ENCODE peak calls at places on chromosomes 1 and 21, in nine cellular contexts. One of them, this sample, is unnamed.

GRCh38 chr1:213326666-213327317 is 275.8 kb downstream of the RPS6KC1 start:
- DNase-seq in CD4-positive, CD25-positive, alpha-beta regulatory T cell: no peak
- DNase-seq in H9: no peak
- DNase-seq in uterus: no peak
- DNase-seq in brain microvascular endothelial cell: peak; percentile 45
- DNase-seq in dorsolateral prefrontal cortex: no peak
- DNase-seq in CD8-positive, alpha-beta memory T cell: no peak
- DNase-seq in heart right ventricle: peak; percentile 27
- DNase-seq in sigmoid colon: no peak
- DNase-seq in this sample: peak; percentile 5

GRCh38 chr1:226974544-226975258 is 34.6 kb downstream of the COQ8A start:
- DNase-seq in CD4-positive, CD25-positive, alpha-beta regulatory T cell: no peak
- DNase-seq in H9: peak; percentile 17
- DNase-seq in uterus: no peak
- DNase-seq in brain microvascular endothelial cell: no peak
- DNase-seq in dorsolateral prefrontal cortex: no peak
- DNase-seq in CD8-positive, alpha-beta memory T cell: no peak
- DNase-seq in heart right ventricle: peak; percentile 71
- DNase-seq in sigmoid colon: peak; percentile 74
- DNase-seq in this sample: no peak

GRCh38 chr1:153352523-153352922 is 3.9 kb upstream of the PGLYRP4 start:
- DNase-seq in CD4-positive, CD25-positive, alpha-beta regulatory T cell: peak; percentile 55
- DNase-seq in H9: peak; percentile 66
- DNase-seq in uterus: peak; percentile 68
- DNase-seq in brain microvascular endothelial cell: peak; percentile 58
- DNase-seq in dorsolateral prefrontal cortex: peak; percentile 75
- DNase-seq in CD8-positive, alpha-beta memory T cell: peak; percentile 55
- DNase-seq in heart right ventricle: peak; percentile 54
- DNase-seq in sigmoid colon: peak; percentile 84
- DNase-seq in this sample: peak; percentile 66

GRCh38 chr1:14320986-14321385 is 277.5 kb upstream of the KAZN start:
- DNase-seq in CD4-positive, CD25-positive, alpha-beta regulatory T cell: no peak
- DNase-seq in H9: no peak
- DNase-seq in uterus: no peak
- DNase-seq in brain microvascular endothelial cell: no peak
- DNase-seq in dorsolateral prefrontal cortex: no peak
- DNase-seq in CD8-positive, alpha-beta memory T cell: no peak
- DNase-seq in heart right ventricle: no peak
- DNase-seq in sigmoid colon: no peak
- DNase-seq in this sample: no peak

GRCh38 chr21:43278766-43279577 is 110.2 kb downstream of the CRYAA start:
- DNase-seq in CD4-positive, CD25-positive, alpha-beta regulatory T cell: no peak
- DNase-seq in H9: no peak
- DNase-seq in uterus: no peak
- DNase-seq in brain microvascular endothelial cell: no peak
- DNase-seq in dorsolateral prefrontal cortex: no peak
- DNase-seq in CD8-positive, alpha-beta memory T cell: no peak
- DNase-seq in heart right ventricle: no peak
- DNase-seq in sigmoid colon: no peak
- DNase-seq in this sample: no peak

GRCh38 chr1:88946845-88947244 is 45.6 kb downstream of the KYAT3 start:
- DNase-seq in CD4-positive, CD25-positive, alpha-beta regulatory T cell: no peak
- DNase-seq in H9: no peak
- DNase-seq in uterus: no peak
- DNase-seq in brain microvascular endothelial cell: no peak
- DNase-seq in dorsolateral prefrontal cortex: no peak
- DNase-seq in CD8-positive, alpha-beta memory T cell: no peak
- DNase-seq in heart right ventricle: no peak
- DNase-seq in sigmoid colon: no peak
- DNase-seq in this sample: no peak

GRCh38 chr1:183580281-183580682 is 10.0 kb downstream of the NCF2 start:
- DNase-seq in CD4-positive, CD25-positive, alpha-beta regulatory T cell: no peak
- DNase-seq in H9: peak; percentile 82
- DNase-seq in uterus: peak; percentile 21
- DNase-seq in brain microvascular endothelial cell: no peak
- DNase-seq in dorsolateral prefrontal cortex: no peak
- DNase-seq in CD8-positive, alpha-beta memory T cell: no peak
- DNase-seq in heart right ventricle: no peak
- DNase-seq in sigmoid colon: no peak
- DNase-seq in this sample: no peak

GRCh38 chr1:99674665-99675064 is 28.8 kb downstream of the PALMD start:
- DNase-seq in CD4-positive, CD25-positive, alpha-beta regulatory T cell: no peak
- DNase-seq in H9: no peak
- DNase-seq in uterus: no peak
- DNase-seq in brain microvascular endothelial cell: no peak
- DNase-seq in dorsolateral prefrontal cortex: no peak
- DNase-seq in CD8-positive, alpha-beta memory T cell: no peak
- DNase-seq in heart right ventricle: no peak
- DNase-seq in sigmoid colon: no peak
- DNase-seq in this sample: no peak

DNA sequence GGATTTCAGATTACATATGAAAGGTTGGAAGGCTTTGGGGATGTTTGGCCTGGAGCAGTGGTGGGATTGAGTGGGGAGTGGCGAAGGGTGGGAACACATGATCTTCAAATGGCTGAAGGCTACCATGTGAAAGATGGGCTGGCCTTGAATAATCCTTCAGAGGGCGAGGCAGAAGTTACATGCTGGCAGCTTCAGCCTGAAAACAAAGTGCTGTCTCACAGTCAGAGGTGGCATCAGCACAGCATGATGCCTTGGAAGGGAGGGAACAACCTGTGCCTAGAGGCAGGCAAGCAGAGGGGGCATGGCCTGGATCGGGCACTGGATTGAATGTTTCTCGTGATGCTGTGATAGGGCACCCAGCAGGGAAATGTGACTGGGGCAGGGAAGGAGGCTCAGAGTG is 130.8 kb downstream of the BEND5 start:
- DNase-seq in CD4-positive, CD25-positive, alpha-beta regulatory T cell: no peak
- DNase-seq in H9: peak; percentile 55
- DNase-seq in uterus: no peak
- DNase-seq in brain microvascular endothelial cell: no peak
- DNase-seq in dorsolateral prefrontal cortex: no peak
- DNase-seq in CD8-positive, alpha-beta memory T cell: no peak
- DNase-seq in heart right ventricle: no peak
- DNase-seq in sigmoid colon: no peak
- DNase-seq in this sample: no peak
- H3K27ac ChIP-seq in CD4-positive, CD25-positive, alpha-beta regulatory T cell: no peak overlapping the region
- H3K27ac ChIP-seq in H9: no peak overlapping the region
- H3K27ac ChIP-seq in uterus: no peak overlapping the region
- H3K27ac ChIP-seq in brain microvascular endothelial cell: no peak overlapping the region
- H3K27ac ChIP-seq in dorsolateral prefrontal cortex: no peak overlapping the region
- H3K27ac ChIP-seq in CD8-positive, alpha-beta memory T cell: no peak overlapping the region
- H3K27ac ChIP-seq in heart right ventricle: no peak overlapping the region
- H3K27ac ChIP-seq in sigmoid colon: no peak overlapping the region
- H3K27ac ChIP-seq in this sample: no peak overlapping the region

GRCh38 chr21:38622081-38622826 is 124.0 kb upstream of the ERG start:
- DNase-seq in CD4-positive, CD25-positive, alpha-beta regulatory T cell: no peak
- DNase-seq in H9: no peak
- DNase-seq in uterus: no peak
- DNase-seq in brain microvascular endothelial cell: no peak
- DNase-seq in dorsolateral prefrontal cortex: no peak
- DNase-seq in CD8-positive, alpha-beta memory T cell: no peak
- DNase-seq in heart right ventricle: no peak
- DNase-seq in sigmoid colon: no peak
- DNase-seq in this sample: no peak

GRCh38 chr21:38625000-38625399 is 126.7 kb upstream of the ERG start:
- DNase-seq in CD4-positive, CD25-positive, alpha-beta regulatory T cell: no peak
- DNase-seq in H9: no peak
- DNase-seq in uterus: no peak
- DNase-seq in brain microvascular endothelial cell: no peak
- DNase-seq in dorsolateral prefrontal cortex: no peak
- DNase-seq in CD8-positive, alpha-beta memory T cell: no peak
- DNase-seq in heart right ventricle: no peak
- DNase-seq in sigmoid colon: no peak
- DNase-seq in this sample: no peak

GRCh38 chr21:38623552-38623951 is 125.3 kb upstream of the ERG start:
- DNase-seq in CD4-positive, CD25-positive, alpha-beta regulatory T cell: no peak
- DNase-seq in H9: no peak
- DNase-seq in uterus: no peak
- DNase-seq in brain microvascular endothelial cell: no peak
- DNase-seq in dorsolateral prefrontal cortex: no peak
- DNase-seq in CD8-positive, alpha-beta memory T cell: no peak
- DNase-seq in heart right ventricle: no peak
- DNase-seq in sigmoid colon: no peak
- DNase-seq in this sample: no peak

GRCh38 chr21:38621132-38621531 is 122.9 kb upstream of the ERG start:
- DNase-seq in CD4-positive, CD25-positive, alpha-beta regulatory T cell: no peak
- DNase-seq in H9: no peak
- DNase-seq in uterus: no peak
- DNase-seq in brain microvascular endothelial cell: no peak
- DNase-seq in dorsolateral prefrontal cortex: no peak
- DNase-seq in CD8-positive, alpha-beta memory T cell: no peak
- DNase-seq in heart right ventricle: no peak
- DNase-seq in sigmoid colon: no peak
- DNase-seq in this sample: no peak

DNA sequence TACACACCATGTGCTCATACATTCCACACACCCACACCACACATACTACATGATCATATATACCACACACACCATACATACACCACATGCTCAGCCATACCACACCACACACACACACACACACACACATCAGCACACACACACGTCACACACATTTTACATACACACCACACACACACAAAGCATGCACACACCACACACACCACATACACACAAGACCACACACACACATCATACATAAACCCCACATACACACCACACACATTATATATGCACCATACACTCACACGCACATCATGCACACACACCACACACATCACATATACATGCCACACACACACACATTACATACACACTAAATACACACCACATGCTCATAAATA is 124.5 kb upstream of the ERG start:
- DNase-seq in CD4-positive, CD25-positive, alpha-beta regulatory T cell: no peak
- DNase-seq in H9: no peak
- DNase-seq in uterus: no peak
- DNase-seq in brain microvascular endothelial cell: no peak
- DNase-seq in dorsolateral prefrontal cortex: no peak
- DNase-seq in CD8-positive, alpha-beta memory T cell: no peak
- DNase-seq in heart right ventricle: no peak
- DNase-seq in sigmoid colon: no peak
- DNase-seq in this sample: no peak
- H3K27ac ChIP-seq in CD4-positive, CD25-positive, alpha-beta regulatory T cell: no peak overlapping the region
- H3K27ac ChIP-seq in H9: no peak overlapping the region
- H3K27ac ChIP-seq in uterus: no peak overlapping the region
- H3K27ac ChIP-seq in brain microvascular endothelial cell: no peak overlapping the region
- H3K27ac ChIP-seq in dorsolateral prefrontal cortex: no peak overlapping the region
- H3K27ac ChIP-seq in CD8-positive, alpha-beta memory T cell: no peak overlapping the region
- H3K27ac ChIP-seq in heart right ventricle: no peak overlapping the region
- H3K27ac ChIP-seq in sigmoid colon: no peak overlapping the region
- H3K27ac ChIP-seq in this sample: no peak overlapping the region

DNA sequence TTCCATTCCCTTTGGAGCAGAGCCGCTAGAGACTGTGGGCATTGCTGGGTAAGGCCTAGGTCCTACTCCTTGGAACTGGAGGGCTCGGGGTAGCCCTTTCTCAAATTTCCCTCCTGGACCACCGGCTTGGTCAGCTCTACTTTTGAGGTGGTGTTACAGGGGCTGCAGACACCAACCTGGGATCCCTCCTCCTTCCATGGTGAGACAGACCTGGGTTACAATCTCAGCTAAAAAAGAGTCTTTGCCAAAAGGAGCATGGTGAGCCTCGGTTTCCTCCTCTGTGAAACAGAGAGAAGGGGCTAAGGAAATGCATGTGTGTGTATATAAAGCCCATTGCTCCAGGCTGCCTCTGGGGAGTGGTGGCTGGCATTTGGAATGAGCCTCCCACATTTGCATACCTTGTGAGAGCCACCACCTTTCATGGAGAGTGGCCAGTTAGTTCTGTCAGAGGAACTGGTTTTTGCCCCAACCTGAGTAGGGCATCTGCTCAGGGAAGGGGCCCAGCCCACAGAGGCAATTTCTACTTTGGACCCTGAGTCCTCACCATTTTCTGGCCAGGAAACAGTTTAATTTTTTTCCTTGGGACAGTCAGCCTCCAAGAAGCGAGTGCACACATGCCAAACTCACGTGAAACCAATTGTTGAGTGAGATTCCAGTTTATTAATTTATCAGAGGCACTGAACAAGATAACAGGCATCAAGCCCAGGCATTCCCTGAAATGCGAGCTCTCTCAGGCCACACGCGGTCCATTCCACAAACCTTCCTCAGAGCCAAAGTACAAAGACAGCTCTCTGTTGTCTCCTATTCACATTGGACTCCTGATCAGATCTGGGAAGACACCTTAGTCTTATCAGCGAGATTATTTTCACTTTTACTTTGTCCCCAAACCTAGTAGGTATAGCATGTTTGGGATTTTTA is 897 bp upstream of the SLC6A9 start:
- DNase-seq in CD4-positive, CD25-positive, alpha-beta regulatory T cell: no peak
- DNase-seq in H9: peak; percentile 42
- DNase-seq in uterus: no peak
- DNase-seq in brain microvascular endothelial cell: no peak
- DNase-seq in dorsolateral prefrontal cortex: peak; percentile 31
- DNase-seq in CD8-positive, alpha-beta memory T cell: no peak
- DNase-seq in heart right ventricle: no peak
- DNase-seq in sigmoid colon: peak; percentile 49
- DNase-seq in this sample: no peak
- H3K27ac ChIP-seq in CD4-positive, CD25-positive, alpha-beta regulatory T cell: no peak overlapping the region
- H3K27ac ChIP-seq in H9: no peak overlapping the region
- H3K27ac ChIP-seq in uterus: peak overlapping the region; percentile 94
- H3K27ac ChIP-seq in brain microvascular endothelial cell: no peak overlapping the region
- H3K27ac ChIP-seq in dorsolateral prefrontal cortex: peak overlapping the region; percentile 93
- H3K27ac ChIP-seq in CD8-positive, alpha-beta memory T cell: no peak overlapping the region
- H3K27ac ChIP-seq in heart right ventricle: peak overlapping the region; percentile 71
- H3K27ac ChIP-seq in sigmoid colon: peak overlapping the region; percentile 86
- H3K27ac ChIP-seq in this sample: peak overlapping the region; percentile 100

GRCh38 chr1:1899967-1900327 is 9.1 kb upstream of the GNB1 start:
- DNase-seq in CD4-positive, CD25-positive, alpha-beta regulatory T cell: no peak
- DNase-seq in H9: no peak
- DNase-seq in uterus: no peak
- DNase-seq in brain microvascular endothelial cell: no peak
- DNase-seq in dorsolateral prefrontal cortex: no peak
- DNase-seq in CD8-positive, alpha-beta memory T cell: no peak
- DNase-seq in heart right ventricle: no peak
- DNase-seq in sigmoid colon: no peak
- DNase-seq in this sample: no peak

GRCh38 chr1:1900883-1901640 is 10.2 kb upstream of the GNB1 start:
- DNase-seq in CD4-positive, CD25-positive, alpha-beta regulatory T cell: no peak
- DNase-seq in H9: peak; percentile 47
- DNase-seq in uterus: no peak
- DNase-seq in brain microvascular endothelial cell: no peak
- DNase-seq in dorsolateral prefrontal cortex: no peak
- DNase-seq in CD8-positive, alpha-beta memory T cell: no peak
- DNase-seq in heart right ventricle: no peak
- DNase-seq in sigmoid colon: no peak
- DNase-seq in this sample: no peak

GRCh38 chr1:1899266-1899966 is 8.5 kb upstream of the GNB1 start:
- DNase-seq in CD4-positive, CD25-positive, alpha-beta regulatory T cell: no peak
- DNase-seq in H9: peak; percentile 68
- DNase-seq in uterus: no peak
- DNase-seq in brain microvascular endothelial cell: no peak
- DNase-seq in dorsolateral prefrontal cortex: no peak
- DNase-seq in CD8-positive, alpha-beta memory T cell: no peak
- DNase-seq in heart right ventricle: no peak
- DNase-seq in sigmoid colon: no peak
- DNase-seq in this sample: no peak

GRCh38 chr1:1895456-1896333 is 4.8 kb upstream of the GNB1 start:
- DNase-seq in CD4-positive, CD25-positive, alpha-beta regulatory T cell: no peak
- DNase-seq in H9: no peak
- DNase-seq in uterus: no peak
- DNase-seq in brain microvascular endothelial cell: no peak
- DNase-seq in dorsolateral prefrontal cortex: no peak
- DNase-seq in CD8-positive, alpha-beta memory T cell: no peak
- DNase-seq in heart right ventricle: no peak
- DNase-seq in sigmoid colon: no peak
- DNase-seq in this sample: no peak

DNA sequence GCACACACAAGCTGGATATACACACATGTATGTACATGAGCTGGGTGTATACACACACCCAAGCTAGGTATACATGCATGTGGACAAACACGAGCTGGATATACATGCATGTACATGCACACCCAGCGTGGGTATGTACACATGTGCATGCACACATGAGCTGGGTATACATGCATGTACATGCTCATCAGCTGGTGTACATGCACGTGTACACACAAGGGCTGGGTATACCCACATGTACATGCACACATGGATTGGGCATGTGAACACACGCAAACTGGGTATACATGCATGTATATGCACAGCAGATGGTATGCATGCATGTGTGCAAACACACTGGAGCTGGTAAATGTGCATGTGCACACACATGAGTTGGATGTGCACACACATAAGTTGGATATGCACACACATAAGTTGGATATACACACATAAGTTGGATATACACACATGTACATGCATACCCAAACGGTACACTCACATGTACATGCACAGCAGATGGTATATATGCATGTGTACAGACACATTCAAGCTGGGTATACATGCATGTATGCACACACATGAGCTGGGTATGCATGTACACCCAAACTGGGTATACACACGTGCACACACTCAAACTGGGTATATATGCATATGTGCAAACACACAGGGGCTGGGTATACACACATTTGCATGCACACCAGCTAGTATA is 7.5 kb upstream of the GNB1 start:
- DNase-seq in CD4-positive, CD25-positive, alpha-beta regulatory T cell: no peak
- DNase-seq in H9: no peak
- DNase-seq in uterus: no peak
- DNase-seq in brain microvascular endothelial cell: no peak
- DNase-seq in dorsolateral prefrontal cortex: no peak
- DNase-seq in CD8-positive, alpha-beta memory T cell: no peak
- DNase-seq in heart right ventricle: no peak
- DNase-seq in sigmoid colon: no peak
- DNase-seq in this sample: no peak
- H3K27ac ChIP-seq in CD4-positive, CD25-positive, alpha-beta regulatory T cell: no peak overlapping the region
- H3K27ac ChIP-seq in H9: no peak overlapping the region
- H3K27ac ChIP-seq in uterus: no peak overlapping the region
- H3K27ac ChIP-seq in brain microvascular endothelial cell: no peak overlapping the region
- H3K27ac ChIP-seq in dorsolateral prefrontal cortex: no peak overlapping the region
- H3K27ac ChIP-seq in CD8-positive, alpha-beta memory T cell: no peak overlapping the region
- H3K27ac ChIP-seq in heart right ventricle: no peak overlapping the region
- H3K27ac ChIP-seq in sigmoid colon: no peak overlapping the region
- H3K27ac ChIP-seq in this sample: no peak overlapping the region